ENCODE peak calls at places on chromosomes 1 and 21, in five cellular contexts. One of them, this sample, is unnamed.

GRCh38 chr1:23902611-23903278 is 10.4 kb downstream of the CNR2 start:
- DNase-seq in mesenchymal stem cell: no peak
- DNase-seq in H9: no peak
- DNase-seq in trophoblast cell: no peak
- DNase-seq in mesendoderm: no peak
- DNase-seq in this sample: no peak

GRCh38 chr1:2541619-2542246 is 11.7 kb upstream of the HES5 start:
- DNase-seq in mesenchymal stem cell: no peak
- DNase-seq in H9: no peak
- DNase-seq in trophoblast cell: no peak
- DNase-seq in mesendoderm: no peak
- DNase-seq in this sample: no peak

GRCh38 chr1:7529917-7530316 is 241.2 kb upstream of the VAMP3 start:
- DNase-seq in mesenchymal stem cell: no peak
- DNase-seq in H9: no peak
- DNase-seq in trophoblast cell: no peak
- DNase-seq in mesendoderm: no peak
- DNase-seq in this sample: no peak

GRCh38 chr1:237591353-237591752 is 299.4 kb downstream of the ZP4 start:
- DNase-seq in mesenchymal stem cell: no peak
- DNase-seq in H9: no peak
- DNase-seq in trophoblast cell: no peak
- DNase-seq in mesendoderm: no peak
- DNase-seq in this sample: no peak

GRCh38 chr1:19608232-19608631 is 35.9 kb upstream of the NBL1 start:
- DNase-seq in mesenchymal stem cell: no peak
- DNase-seq in H9: no peak
- DNase-seq in trophoblast cell: no peak
- DNase-seq in mesendoderm: no peak
- DNase-seq in this sample: no peak

GRCh38 chr1:221069178-221069903 is 190.1 kb downstream of the HLX start:
- DNase-seq in mesenchymal stem cell: no peak
- DNase-seq in H9: no peak
- DNase-seq in trophoblast cell: no peak
- DNase-seq in mesendoderm: peak; percentile 15
- DNase-seq in this sample: no peak

GRCh38 chr21:45248893-45249381 is 38.8 kb downstream of the POFUT2 start:
- DNase-seq in mesenchymal stem cell: no peak
- DNase-seq in H9: peak; percentile 48
- DNase-seq in trophoblast cell: no peak
- DNase-seq in mesendoderm: peak; percentile 39
- DNase-seq in this sample: peak; percentile 15

GRCh38 chr1:25572708-25573590 is 29.5 kb downstream of the LDLRAP1 start:
- DNase-seq in mesenchymal stem cell: peak; percentile 60
- DNase-seq in H9: peak; percentile 80
- DNase-seq in trophoblast cell: peak; percentile 54
- DNase-seq in mesendoderm: peak; percentile 75
- DNase-seq in this sample: peak; percentile 42

GRCh38 chr1:114352797-114353196 is 158.2 kb downstream of the TRIM33 start:
- DNase-seq in mesenchymal stem cell: no peak
- DNase-seq in H9: no peak
- DNase-seq in trophoblast cell: no peak
- DNase-seq in mesendoderm: no peak
- DNase-seq in this sample: no peak

GRCh38 chr1:210669951-210670350 is 341.2 kb downstream of the HHAT start:
- DNase-seq in mesenchymal stem cell: no peak
- DNase-seq in H9: no peak
- DNase-seq in trophoblast cell: no peak
- DNase-seq in mesendoderm: no peak
- DNase-seq in this sample: no peak

GRCh38 chr1:29171089-29171488 is 10.6 kb downstream of the SRSF4 start:
- DNase-seq in mesenchymal stem cell: no peak
- DNase-seq in H9: no peak
- DNase-seq in trophoblast cell: no peak
- DNase-seq in mesendoderm: no peak
- DNase-seq in this sample: no peak

GRCh38 chr1:66302810-66303209 is 231.1 kb upstream of the SGIP1 start:
- DNase-seq in mesenchymal stem cell: no peak
- DNase-seq in H9: no peak
- DNase-seq in trophoblast cell: no peak
- DNase-seq in mesendoderm: no peak
- DNase-seq in this sample: peak; percentile 49

GRCh38 chr1:211722277-211723175 is 47.1 kb upstream of the NEK2 start:
- DNase-seq in mesenchymal stem cell: no peak
- DNase-seq in H9: no peak
- DNase-seq in trophoblast cell: no peak
- DNase-seq in mesendoderm: no peak
- DNase-seq in this sample: no peak

GRCh38 chr21:36792505-36792967 is 93.6 kb downstream of the SIM2 start:
- DNase-seq in mesenchymal stem cell: peak; percentile 13
- DNase-seq in H9: no peak
- DNase-seq in trophoblast cell: no peak
- DNase-seq in mesendoderm: peak; percentile 12
- DNase-seq in this sample: peak; percentile 54

GRCh38 chr1:248045209-248045608 is 1.4 kb upstream of the OR2L3 start:
- DNase-seq in mesenchymal stem cell: no peak
- DNase-seq in H9: no peak
- DNase-seq in trophoblast cell: peak; percentile 1
- DNase-seq in mesendoderm: no peak
- DNase-seq in this sample: no peak

GRCh38 chr1:157035121-157035520 is 10.4 kb downstream of the ARHGEF11 start:
- DNase-seq in mesenchymal stem cell: no peak
- DNase-seq in H9: no peak
- DNase-seq in trophoblast cell: no peak
- DNase-seq in mesendoderm: no peak
- DNase-seq in this sample: no peak

GRCh38 chr1:160997323-160998038 is 23.5 kb downstream of the F11R start:
- DNase-seq in mesenchymal stem cell: peak; percentile 74
- DNase-seq in H9: peak; percentile 73
- DNase-seq in trophoblast cell: peak; percentile 69
- DNase-seq in mesendoderm: peak; percentile 92
- DNase-seq in this sample: peak; percentile 64

DNA sequence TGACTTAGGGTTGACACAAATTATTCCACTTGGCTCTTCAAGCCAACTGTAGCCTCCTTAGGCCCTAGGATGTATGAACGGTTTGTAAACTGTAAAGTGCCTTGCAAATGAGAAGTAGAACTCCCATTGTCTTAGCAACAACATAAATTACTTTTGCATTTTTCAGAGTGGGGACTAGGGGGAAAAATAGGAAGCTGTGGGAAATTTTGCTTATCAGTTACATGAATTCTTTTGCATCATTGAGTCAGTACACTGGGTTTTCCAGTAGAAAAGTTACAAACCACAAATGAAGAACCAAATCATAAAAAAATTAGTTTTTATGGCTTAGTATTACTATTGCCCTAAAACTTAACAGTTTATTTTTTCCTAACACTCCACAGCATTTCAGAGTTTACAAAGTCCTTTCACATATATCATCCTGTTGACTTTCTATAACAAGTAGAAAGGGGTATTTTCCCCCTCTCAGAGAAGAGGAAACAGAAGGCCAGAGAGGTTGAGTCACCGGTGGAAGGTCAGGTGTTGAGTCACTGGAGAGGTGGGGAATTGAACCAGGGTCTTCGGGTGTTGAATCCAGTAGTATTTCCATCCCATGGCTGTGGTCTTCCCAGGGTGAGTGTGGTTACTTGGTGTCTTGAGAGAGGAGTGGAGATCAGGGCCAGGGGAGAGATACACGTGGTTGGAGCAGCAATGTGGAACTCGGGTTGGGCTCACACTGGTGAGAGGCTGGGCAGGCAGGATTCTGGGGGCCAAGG is 71.9 kb upstream of the USP24 start:
- DNase-seq in mesenchymal stem cell: peak; percentile 30
- DNase-seq in H9: no peak
- DNase-seq in trophoblast cell: no peak
- DNase-seq in mesendoderm: no peak
- DNase-seq in this sample: peak; percentile 35
- H4K8ac ChIP-seq in mesenchymal stem cell: peak overlapping the region; percentile 87
- H4K8ac ChIP-seq in H9: no peak overlapping the region
- H4K8ac ChIP-seq in trophoblast cell: peak overlapping the region; percentile 26
- H4K8ac ChIP-seq in mesendoderm: no peak overlapping the region
- H4K8ac ChIP-seq in this sample: no peak overlapping the region

GRCh38 chr1:206108635-206109034 is 8.6 kb downstream of the AVPR1B start:
- DNase-seq in mesenchymal stem cell: no peak
- DNase-seq in H9: no peak
- DNase-seq in trophoblast cell: no peak
- DNase-seq in mesendoderm: no peak
- DNase-seq in this sample: no peak
- H4K8ac ChIP-seq in mesenchymal stem cell: no peak overlapping the region
- H4K8ac ChIP-seq in H9: no peak overlapping the region
- H4K8ac ChIP-seq in trophoblast cell: no peak overlapping the region
- H4K8ac ChIP-seq in mesendoderm: no peak overlapping the region
- H4K8ac ChIP-seq in this sample: no peak overlapping the region

GRCh38 chr1:224045556-224045955 is 68.4 kb upstream of the FBXO28 start:
- DNase-seq in mesenchymal stem cell: no peak
- DNase-seq in H9: no peak
- DNase-seq in trophoblast cell: no peak
- DNase-seq in mesendoderm: no peak
- DNase-seq in this sample: no peak

GRCh38 chr1:224041032-224041431 is 72.9 kb upstream of the FBXO28 start:
- DNase-seq in mesenchymal stem cell: no peak
- DNase-seq in H9: no peak
- DNase-seq in trophoblast cell: no peak
- DNase-seq in mesendoderm: no peak
- DNase-seq in this sample: no peak

GRCh38 chr1:224047538-224047937 is 66.4 kb upstream of the FBXO28 start:
- DNase-seq in mesenchymal stem cell: peak; percentile 29
- DNase-seq in H9: no peak
- DNase-seq in trophoblast cell: no peak
- DNase-seq in mesendoderm: no peak
- DNase-seq in this sample: peak; percentile 75

GRCh38 chr1:224042557-224043118 is 71.3 kb upstream of the FBXO28 start:
- DNase-seq in mesenchymal stem cell: no peak
- DNase-seq in H9: no peak
- DNase-seq in trophoblast cell: no peak
- DNase-seq in mesendoderm: no peak
- DNase-seq in this sample: peak; percentile 45
- H4K8ac ChIP-seq in mesenchymal stem cell: no peak overlapping the region
- H4K8ac ChIP-seq in H9: no peak overlapping the region
- H4K8ac ChIP-seq in trophoblast cell: no peak overlapping the region
- H4K8ac ChIP-seq in mesendoderm: no peak overlapping the region
- H4K8ac ChIP-seq in this sample: no peak overlapping the region

GRCh38 chr1:9766759-9767442 is 56.9 kb downstream of the CLSTN1 start:
- DNase-seq in mesenchymal stem cell: peak; percentile 99
- DNase-seq in H9: no peak
- DNase-seq in trophoblast cell: peak; percentile 99
- DNase-seq in mesendoderm: peak; percentile 73
- DNase-seq in this sample: peak; percentile 100
- H4K8ac ChIP-seq in mesenchymal stem cell: no peak overlapping the region
- H4K8ac ChIP-seq in H9: no peak overlapping the region
- H4K8ac ChIP-seq in trophoblast cell: no peak overlapping the region
- H4K8ac ChIP-seq in mesendoderm: no peak overlapping the region
- H4K8ac ChIP-seq in this sample: no peak overlapping the region

GRCh38 chr1:12595839-12596821 is 21.9 kb downstream of the DHRS3 start:
- DNase-seq in mesenchymal stem cell: peak; percentile 95
- DNase-seq in H9: peak; percentile 91
- DNase-seq in trophoblast cell: peak; percentile 95
- DNase-seq in mesendoderm: peak; percentile 89
- DNase-seq in this sample: peak; percentile 98

GRCh38 chr1:12593621-12594066 is 24.4 kb downstream of the DHRS3 start:
- DNase-seq in mesenchymal stem cell: no peak
- DNase-seq in H9: no peak
- DNase-seq in trophoblast cell: no peak
- DNase-seq in mesendoderm: no peak
- DNase-seq in this sample: peak; percentile 59

GRCh38 chr1:12597792-12598191 is 20.2 kb downstream of the DHRS3 start:
- DNase-seq in mesenchymal stem cell: no peak
- DNase-seq in H9: no peak
- DNase-seq in trophoblast cell: no peak
- DNase-seq in mesendoderm: no peak
- DNase-seq in this sample: no peak

GRCh38 chr1:12594490-12594889 is 23.5 kb downstream of the DHRS3 start:
- DNase-seq in mesenchymal stem cell: no peak
- DNase-seq in H9: no peak
- DNase-seq in trophoblast cell: no peak
- DNase-seq in mesendoderm: no peak
- DNase-seq in this sample: no peak

GRCh38 chr1:12594966-12595838 is 22.8 kb downstream of the DHRS3 start:
- DNase-seq in mesenchymal stem cell: peak; percentile 52
- DNase-seq in H9: peak; percentile 96
- DNase-seq in trophoblast cell: no peak
- DNase-seq in mesendoderm: peak; percentile 65
- DNase-seq in this sample: peak; percentile 59
- H4K8ac ChIP-seq in mesenchymal stem cell: peak overlapping the region; percentile 8
- H4K8ac ChIP-seq in H9: no peak overlapping the region
- H4K8ac ChIP-seq in trophoblast cell: peak overlapping the region; percentile 63
- H4K8ac ChIP-seq in mesendoderm: no peak overlapping the region
- H4K8ac ChIP-seq in this sample: peak overlapping the region; percentile 79

GRCh38 chr21:41567901-41568510 is 60.0 kb upstream of the TMPRSS2 start:
- DNase-seq in mesenchymal stem cell: no peak
- DNase-seq in H9: no peak
- DNase-seq in trophoblast cell: no peak
- DNase-seq in mesendoderm: no peak
- DNase-seq in this sample: no peak
- H4K8ac ChIP-seq in mesenchymal stem cell: no peak overlapping the region
- H4K8ac ChIP-seq in H9: no peak overlapping the region
- H4K8ac ChIP-seq in trophoblast cell: no peak overlapping the region
- H4K8ac ChIP-seq in mesendoderm: no peak overlapping the region
- H4K8ac ChIP-seq in this sample: no peak overlapping the region

GRCh38 chr21:33070921-33071877 is 1.3 kb downstream of the OLIG1 start:
- DNase-seq in mesenchymal stem cell: peak; percentile 23
- DNase-seq in H9: peak; percentile 55
- DNase-seq in trophoblast cell: no peak
- DNase-seq in mesendoderm: peak; percentile 49
- DNase-seq in this sample: no peak
- H4K8ac ChIP-seq in mesenchymal stem cell: no peak overlapping the region
- H4K8ac ChIP-seq in H9: no peak overlapping the region
- H4K8ac ChIP-seq in trophoblast cell: no peak overlapping the region
- H4K8ac ChIP-seq in mesendoderm: no peak overlapping the region
- H4K8ac ChIP-seq in this sample: no peak overlapping the region

GRCh38 chr1:55055084-55055882 is 15.9 kb downstream of the PCSK9 start:
- DNase-seq in mesenchymal stem cell: no peak
- DNase-seq in H9: peak; percentile 22
- DNase-seq in trophoblast cell: peak; percentile 93
- DNase-seq in mesendoderm: no peak
- DNase-seq in this sample: no peak
- H4K8ac ChIP-seq in mesenchymal stem cell: no peak overlapping the region
- H4K8ac ChIP-seq in H9: no peak overlapping the region
- H4K8ac ChIP-seq in trophoblast cell: no peak overlapping the region
- H4K8ac ChIP-seq in mesendoderm: no peak overlapping the region
- H4K8ac ChIP-seq in this sample: no peak overlapping the region

DNA sequence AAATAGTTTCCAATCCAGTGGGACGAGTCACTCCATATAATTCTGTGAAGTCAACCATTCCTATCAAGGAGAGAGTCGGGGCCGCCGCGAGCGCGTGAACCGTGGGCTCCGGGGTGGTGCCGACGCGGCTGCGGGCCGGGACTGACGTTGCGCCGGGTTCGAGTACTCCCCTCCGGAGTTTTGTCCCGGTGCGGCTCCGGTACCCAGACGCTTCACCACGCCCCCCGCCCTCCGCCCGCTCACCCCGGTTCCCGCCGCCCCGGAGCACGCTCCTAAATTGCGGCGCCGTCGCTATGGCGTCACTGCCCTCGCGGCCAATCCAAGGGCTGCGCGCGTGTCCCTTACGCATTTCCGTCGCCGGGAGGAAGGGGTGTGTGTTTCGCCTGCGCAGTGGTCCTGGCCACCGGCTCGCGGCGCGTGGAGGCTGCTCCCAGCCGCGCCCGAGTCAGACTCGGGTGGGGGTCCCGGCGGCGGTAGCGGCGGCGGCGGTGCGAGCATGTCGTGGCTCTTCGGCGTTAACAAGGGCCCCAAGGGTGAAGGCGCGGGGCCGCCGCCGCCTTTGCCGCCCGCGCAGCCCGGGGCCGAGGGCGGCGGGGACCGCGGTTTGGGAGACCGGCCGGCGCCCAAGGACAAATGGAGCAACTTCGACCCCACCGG is at the start of gene ATAD3B:
- DNase-seq in mesenchymal stem cell: peak; percentile 92
- DNase-seq in H9: peak; percentile 90
- DNase-seq in trophoblast cell: peak; percentile 88
- DNase-seq in mesendoderm: peak; percentile 94
- DNase-seq in this sample: peak; percentile 90
- H4K8ac ChIP-seq in mesenchymal stem cell: peak within 1 kb of the TSS; percentile 88
- H4K8ac ChIP-seq in H9: no peak within 1 kb of the TSS
- H4K8ac ChIP-seq in trophoblast cell: peak within 1 kb of the TSS; percentile 66
- H4K8ac ChIP-seq in mesendoderm: no peak within 1 kb of the TSS
- H4K8ac ChIP-seq in this sample: peak within 1 kb of the TSS; percentile 82

This sample was measured in IMR-90.